ENCODE peak calls at places on chromosomes 5 and 9, in ten cellular contexts. D is H9, L is A172, M is germinal center, F is nucleus accumbens, X is iris pigment epithelial cell, K is cardiac septum, O is tibial artery, R is NCI-H2029 treated with DMSO at 0.1 percent for 48 hours, Q is kidney tubule cell. B is an unnamed sample.

GRCh38 chr5:52799358-52799982 is 11.8 kb downstream of the ITGA1 start:
- DNase-seq in D (peak), M (peak), X (peak), R (no peak), O (peak), Q (peak), K (no peak), L (peak), F (no peak), B (peak)

GRCh38 chr5:75640395-75640794 is 29.1 kb downstream of the ANKDD1B start:
- DNase-seq in K (no peak), D (no peak), R (no peak), L (peak), M (no peak), X (peak), Q (peak), F (no peak), O (no peak), B (peak)

GRCh38 chr5:73299017-73299630 is 126.1 kb downstream of the TMEM174 start:
- DNase-seq in D (peak), Q (peak), X (no peak), R (no peak), K (no peak), L (no peak), F (no peak), M (peak), O (no peak), B (no peak)

GRCh38 chr9:114312513-114312875 is 10.4 kb upstream of the ORM1 start:
- DNase-seq in L (no peak), K (peak), M (no peak), D (no peak), F (no peak), O (no peak), Q (no peak), R (no peak), X (no peak), B (no peak)

GRCh38 chr5:8864053-8864452 is 681.8 kb downstream of the SEMA5A start:
- DNase-seq in R (no peak), L (peak), D (peak), X (peak), O (no peak), Q (peak), F (no peak), K (no peak), M (no peak), B (peak)

GRCh38 chr9:132006657-132007370 is 72.9 kb downstream of the MED27 start:
- DNase-seq in K (no peak), R (peak), Q (no peak), D (no peak), O (no peak), F (no peak), X (peak), M (no peak), L (no peak), B (no peak)

GRCh38 chr9:117377046-117377445 is 37.8 kb downstream of the ASTN2 start:
- DNase-seq in L (no peak), F (no peak), X (no peak), O (no peak), Q (no peak), K (no peak), R (no peak), D (peak), M (no peak), B (no peak)

GRCh38 chr9:92026206-92027002 is 76.4 kb upstream of the ROR2 start:
- DNase-seq in M (no peak), K (no peak), D (peak), O (no peak), R (no peak), L (no peak), X (no peak), Q (no peak), F (no peak), B (no peak)

GRCh38 chr9:87336914-87337333 is 160.7 kb upstream of the DAPK1 start:
- DNase-seq in O (no peak), M (peak), F (no peak), L (peak), K (no peak), D (no peak), R (peak), Q (peak), X (peak), B (peak)

GRCh38 chr9:131214457-131214856 is 61.9 kb downstream of the FAM78A start:
- DNase-seq in R (no peak), K (no peak), D (no peak), L (no peak), O (no peak), M (no peak), X (no peak), Q (no peak), F (no peak), B (peak)

GRCh38 chr9:16705121-16705604 is 165.3 kb downstream of the BNC2 start:
- DNase-seq in R (no peak), M (peak), K (peak), Q (peak), L (peak), D (peak), O (peak), F (peak), X (peak), B (peak)

GRCh38 chr9:121910491-121911040 is 182.5 kb downstream of the TTLL11 start:
- DNase-seq in O (no peak), K (no peak), X (no peak), M (no peak), D (no peak), R (no peak), F (no peak), L (no peak), Q (no peak), B (no peak)

GRCh38 chr9:135165756-135166519 is 78.5 kb downstream of the OLFM1 start:
- DNase-seq in R (no peak), K (no peak), M (no peak), X (no peak), F (no peak), L (no peak), D (no peak), O (no peak), Q (no peak), B (no peak)

GRCh38 chr5:169474226-169474625 is 109.3 kb upstream of the SPDL1 start:
- DNase-seq in X (no peak), Q (peak), F (no peak), M (no peak), K (no peak), L (no peak), D (no peak), O (no peak), R (no peak), B (no peak)

GRCh38 chr9:134648701-134649525 is 7.3 kb downstream of the COL5A1 start:
- DNase-seq in D (no peak), X (peak), O (no peak), K (no peak), F (no peak), L (peak), M (no peak), Q (no peak), R (no peak), B (peak)

GRCh38 chr9:71685394-71685793 is 82.9 kb downstream of the CEMIP2 start:
- DNase-seq in K (no peak), Q (peak), L (no peak), X (no peak), R (no peak), O (no peak), D (no peak), M (no peak), F (no peak), B (no peak)

GRCh38 chr5:542693-543311 is 18.6 kb upstream of the SLC9A3 start:
- DNase-seq in F (no peak), O (no peak), D (no peak), R (no peak), X (no peak), M (no peak), K (peak), Q (no peak), L (no peak), B (no peak)

GRCh38 chr5:3344671-3345070 is 251.0 kb upstream of the IRX1 start:
- DNase-seq in Q (no peak), K (peak), L (no peak), R (no peak), D (no peak), M (no peak), O (no peak), X (no peak), F (no peak), B (no peak)

GRCh38 chr9:88041447-88041846 is 67.1 kb upstream of the CDK20 start:
- DNase-seq in O (no peak), D (no peak), R (no peak), Q (no peak), K (no peak), X (peak), M (no peak), F (no peak), L (no peak), B (peak)

GRCh38 chr5:42908086-42908485 is 96.4 kb upstream of the SELENOP start:
- DNase-seq in X (no peak), D (no peak), Q (no peak), M (no peak), L (no peak), R (no peak), F (no peak), K (no peak), O (no peak), B (no peak)

GRCh38 chr9:130186839-130187522 is 14.8 kb downstream of the NCS1 start:
- DNase-seq in L (peak), O (peak), K (no peak), F (peak), R (no peak), X (peak), Q (peak), M (no peak), D (peak), B (peak)

B was measured in HCEC 1CT.